ENCODE peak calls at places on chromosomes 1 and 21, in five cellular contexts. One of them, this sample, is unnamed.

GRCh38 chr1:29159773-29160172 is 21.9 kb downstream of the SRSF4 start:
- DNase-seq in T-helper 9 cell: no peak
- DNase-seq in thyroid gland: no peak
- DNase-seq in iris pigment epithelial cell: no peak
- DNase-seq in NCI-H1092: no peak
- DNase-seq in this sample: no peak

GRCh38 chr1:155911156-155912055 is at the start of gene RIT1:
- DNase-seq in T-helper 9 cell: peak; percentile 85
- DNase-seq in thyroid gland: peak; percentile 84
- DNase-seq in iris pigment epithelial cell: peak; percentile 77
- DNase-seq in NCI-H1092: peak; percentile 72
- DNase-seq in this sample: peak; percentile 84

GRCh38 chr1:24186993-24187790 is at the start of gene IFNLR1:
- DNase-seq in T-helper 9 cell: peak; percentile 58
- DNase-seq in thyroid gland: peak; percentile 88
- DNase-seq in iris pigment epithelial cell: no peak
- DNase-seq in NCI-H1092: peak; percentile 38
- DNase-seq in this sample: peak; percentile 42

GRCh38 chr1:9758559-9759121 is 65.1 kb downstream of the CLSTN1 start:
- DNase-seq in T-helper 9 cell: no peak
- DNase-seq in thyroid gland: no peak
- DNase-seq in iris pigment epithelial cell: no peak
- DNase-seq in NCI-H1092: no peak
- DNase-seq in this sample: no peak

GRCh38 chr1:229835226-229835625 is 209.2 kb downstream of the URB2 start:
- DNase-seq in T-helper 9 cell: no peak
- DNase-seq in thyroid gland: peak; percentile 60
- DNase-seq in iris pigment epithelial cell: no peak
- DNase-seq in NCI-H1092: no peak
- DNase-seq in this sample: no peak

GRCh38 chr1:181783208-181783607 is 278.3 kb downstream of the ZNF648 start:
- DNase-seq in T-helper 9 cell: no peak
- DNase-seq in thyroid gland: no peak
- DNase-seq in iris pigment epithelial cell: no peak
- DNase-seq in NCI-H1092: no peak
- DNase-seq in this sample: no peak

GRCh38 chr1:71086331-71086730 is 5.5 kb upstream of the ZRANB2 start:
- DNase-seq in T-helper 9 cell: no peak
- DNase-seq in thyroid gland: no peak
- DNase-seq in iris pigment epithelial cell: peak; percentile 58
- DNase-seq in NCI-H1092: no peak
- DNase-seq in this sample: no peak

GRCh38 chr21:30408782-30409494 is 13.1 kb downstream of the KRTAP13-1 start:
- DNase-seq in T-helper 9 cell: no peak
- DNase-seq in thyroid gland: peak; percentile 54
- DNase-seq in iris pigment epithelial cell: peak; percentile 79
- DNase-seq in NCI-H1092: peak; percentile 81
- DNase-seq in this sample: peak; percentile 46

GRCh38 chr1:203268901-203269653 is 36.2 kb upstream of the BTG2 start:
- DNase-seq in T-helper 9 cell: no peak
- DNase-seq in thyroid gland: peak; percentile 50
- DNase-seq in iris pigment epithelial cell: peak; percentile 74
- DNase-seq in NCI-H1092: peak; percentile 74
- DNase-seq in this sample: peak; percentile 56

GRCh38 chr1:160945079-160945478 is 9.5 kb downstream of the ITLN2 start:
- DNase-seq in T-helper 9 cell: no peak
- DNase-seq in thyroid gland: no peak
- DNase-seq in iris pigment epithelial cell: no peak
- DNase-seq in NCI-H1092: no peak
- DNase-seq in this sample: no peak

GRCh38 chr1:67791686-67792475 is 41.4 kb downstream of the GNG12 start:
- DNase-seq in T-helper 9 cell: no peak
- DNase-seq in thyroid gland: peak; percentile 39
- DNase-seq in iris pigment epithelial cell: peak; percentile 97
- DNase-seq in NCI-H1092: no peak
- DNase-seq in this sample: no peak

GRCh38 chr21:27225142-27225541 is 258.3 kb upstream of the ADAMTS5 start:
- DNase-seq in T-helper 9 cell: no peak
- DNase-seq in thyroid gland: no peak
- DNase-seq in iris pigment epithelial cell: peak; percentile 60
- DNase-seq in NCI-H1092: no peak
- DNase-seq in this sample: no peak

GRCh38 chr1:182666736-182667135 is 17.7 kb downstream of the RGS8 start:
- DNase-seq in T-helper 9 cell: no peak
- DNase-seq in thyroid gland: no peak
- DNase-seq in iris pigment epithelial cell: no peak
- DNase-seq in NCI-H1092: no peak
- DNase-seq in this sample: no peak

GRCh38 chr1:157274698-157275534 is 136.7 kb upstream of the ETV3 start:
- DNase-seq in T-helper 9 cell: no peak
- DNase-seq in thyroid gland: no peak
- DNase-seq in iris pigment epithelial cell: peak; percentile 44
- DNase-seq in NCI-H1092: no peak
- DNase-seq in this sample: no peak

GRCh38 chr1:207904377-207904902 is 6.5 kb downstream of the CD34 start:
- DNase-seq in T-helper 9 cell: no peak
- DNase-seq in thyroid gland: no peak
- DNase-seq in iris pigment epithelial cell: no peak
- DNase-seq in NCI-H1092: no peak
- DNase-seq in this sample: no peak

GRCh38 chr1:221987860-221988520 is 246.1 kb upstream of the DUSP10 start:
- DNase-seq in T-helper 9 cell: no peak
- DNase-seq in thyroid gland: no peak
- DNase-seq in iris pigment epithelial cell: peak; percentile 83
- DNase-seq in NCI-H1092: no peak
- DNase-seq in this sample: no peak

GRCh38 chr1:62688687-62689085 is 500 bp upstream of the DOCK7 start:
- DNase-seq in T-helper 9 cell: no peak
- DNase-seq in thyroid gland: no peak
- DNase-seq in iris pigment epithelial cell: peak; percentile 36
- DNase-seq in NCI-H1092: peak; percentile 30
- DNase-seq in this sample: no peak

GRCh38 chr1:6103111-6103853 is 57.6 kb downstream of the KCNAB2 start:
- DNase-seq in T-helper 9 cell: no peak
- DNase-seq in thyroid gland: no peak
- DNase-seq in iris pigment epithelial cell: no peak
- DNase-seq in NCI-H1092: no peak
- DNase-seq in this sample: no peak

GRCh38 chr1:222167111-222167510 is 380.8 kb downstream of the HHIPL2 start:
- DNase-seq in T-helper 9 cell: no peak
- DNase-seq in thyroid gland: peak; percentile 29
- DNase-seq in iris pigment epithelial cell: peak; percentile 63
- DNase-seq in NCI-H1092: no peak
- DNase-seq in this sample: no peak

GRCh38 chr1:226568077-226568831 is 19.7 kb downstream of the STUM start:
- DNase-seq in T-helper 9 cell: no peak
- DNase-seq in thyroid gland: no peak
- DNase-seq in iris pigment epithelial cell: no peak
- DNase-seq in NCI-H1092: no peak
- DNase-seq in this sample: no peak